ENCODE peak calls at places on chromosomes 7 and 10, in four cellular contexts. Y is mesendoderm, W is EL, N is NCI-H1105. M is an unnamed sample.

GRCh38 chr7:64978497-64979203 is 12.2 kb downstream of the ZNF117 start:
- DNase-seq in Y (no peak), W (no peak), N (no peak), M (no peak)

GRCh38 chr10:100009283-100009792 is 409 bp downstream of the DNMBP start:
- DNase-seq in Y (peak), W (no peak), N (no peak), M (peak)

GRCh38 chr7:35036361-35037171 is 719 bp downstream of the DPY19L1 start:
- DNase-seq in W (peak), N (peak), Y (peak), M (peak)

GRCh38 chr10:103816431-103816830 is 38.9 kb downstream of the SH3PXD2A start:
- DNase-seq in Y (no peak), W (peak), N (no peak), M (no peak)

GRCh38 chr10:128000660-128001059 is 93.8 kb downstream of the PTPRE start:
- DNase-seq in N (no peak), W (peak), Y (no peak), M (no peak)

GRCh38 chr10:1241973-1242935 is 186.1 kb downstream of the WDR37 start:
- DNase-seq in W (no peak), Y (no peak), N (no peak), M (no peak)

GRCh38 chr10:125028291-125028867 is 86.5 kb downstream of the ZRANB1 start:
- DNase-seq in N (no peak), Y (no peak), W (peak), M (no peak)

GRCh38 chr7:22671177-22671879 is 55.7 kb upstream of the IL6 start:
- DNase-seq in Y (no peak), N (no peak), W (peak), M (no peak)

GRCh38 chr7:2571409-2571808 is 12.6 kb downstream of the IQCE start:
- DNase-seq in W (no peak), N (no peak), Y (peak), M (no peak)

GRCh38 chr7:55019329-55019690 is 493 bp downstream of the EGFR start:
- DNase-seq in Y (peak), W (peak), N (no peak), M (no peak)

GRCh38 chr7:123367508-123368122 is 166.8 kb downstream of the IQUB start:
- DNase-seq in Y (peak), W (peak), N (no peak), M (no peak)

GRCh38 chr10:53839437-53840039 is 961.5 kb downstream of the PCDH15 start:
- DNase-seq in Y (peak), N (no peak), W (no peak), M (no peak)